ENCODE peak calls at places on chromosomes 5 and 9, in four cellular contexts. V is stimulated activated CD4-positive, alpha-beta T cell treated with anti-CD3 and anti-CD28 coated beads, Interleukin-1b, Interleukin-23, amount 100 ng/mL, for 24 hours; P is AG10803; M is non-pigmented ciliary epithelial cell. K is an unnamed sample.

GRCh38 chr9:21030389-21031035 is 928 bp downstream of the HACD4 start:
- DNase-seq in V (peak), P (peak), M (no peak), K (peak)

GRCh38 chr5:96852769-96853168 is 23.5 kb upstream of the ERAP2 start:
- DNase-seq in V (no peak), P (peak), M (no peak), K (peak)

GRCh38 chr5:115930630-115931337 is 31.5 kb upstream of the LVRN start:
- DNase-seq in V (no peak), P (peak), M (no peak), K (no peak)

GRCh38 chr9:11338130-11338529 is 725.3 kb upstream of the PTPRD start:
- DNase-seq in V (no peak), P (no peak), M (no peak), K (no peak)

GRCh38 chr9:126625329-126626116 is 11.8 kb downstream of the LMX1B start:
- DNase-seq in V (no peak), P (no peak), M (no peak), K (no peak)

GRCh38 chr9:96556701-96557461 is 62.8 kb downstream of the CDC14B start:
- DNase-seq in V (no peak), P (peak), M (no peak), K (peak)

GRCh38 chr9:23783509-23783908 is 42.5 kb downstream of the ELAVL2 start:
- DNase-seq in V (no peak), P (no peak), M (no peak), K (no peak)

GRCh38 chr9:128885798-128886197 is 3.9 kb downstream of the LRRC8A start:
- DNase-seq in V (no peak), P (no peak), M (no peak), K (no peak)

GRCh38 chr9:113566712-113567071 is 103.2 kb downstream of the RGS3 start:
- DNase-seq in V (no peak), P (no peak), M (no peak), K (peak)

GRCh38 chr5:158406884-158407790 is 548.2 kb upstream of the CLINT1 start:
- DNase-seq in V (no peak), P (peak), M (no peak), K (peak)

GRCh38 chr5:16894236-16895057 is 41.6 kb downstream of the MYO10 start:
- DNase-seq in V (no peak), P (peak), M (peak), K (peak)

GRCh38 chr9:130240410-130241197 is 25.0 kb upstream of the HMCN2 start:
- DNase-seq in V (no peak), P (peak), M (peak), K (peak)

GRCh38 chr5:125026900-125027731 is 280.7 kb upstream of the ZNF608 start:
- DNase-seq in V (no peak), P (peak), M (no peak), K (no peak)

GRCh38 chr5:54515634-54516033 is 1.9 kb upstream of the SNX18 start:
- DNase-seq in V (no peak), P (no peak), M (no peak), K (no peak)

GRCh38 chr5:146233441-146233840 is 30.0 kb downstream of the RBM27 start:
- DNase-seq in V (no peak), P (no peak), M (no peak), K (no peak)

GRCh38 chr9:114894206-114894605 is 36.2 kb downstream of the TNFSF8 start:
- DNase-seq in V (no peak), P (peak), M (no peak), K (peak)

K was measured in fibroblast of gingiva.